ENCODE peak calls at places on chromosomes 4 and X, in ten cellular contexts. V is tibial nerve; Y is HL-60; Q is fibroblast of mammary gland; X is AG09309; N is CD8-positive, alpha-beta T cell; U is lung; J is brain microvascular endothelial cell; A is BJ; K is fibroblast of lung. M is an unnamed sample.

GRCh38 chr4:138845051-138845450 is 170.5 kb upstream of the NOCT start:
- DNase-seq in V (no peak), J (no peak), X (no peak), Y (no peak), N (no peak), K (no peak), U (no peak), Q (no peak), A (no peak), M (no peak)

GRCh38 chr4:99754756-99755155 is 61.9 kb upstream of the DAPP1 start:
- DNase-seq in U (no peak), N (no peak), X (no peak), A (no peak), V (no peak), K (peak), Y (peak), Q (peak), J (no peak), M (no peak)

GRCh38 chrX:9940397-9940796 is 26.8 kb upstream of the CLDN34 start:
- DNase-seq in Q (peak), A (peak), N (no peak), J (peak), Y (no peak), V (no peak), K (peak), U (no peak), X (no peak), M (peak)

GRCh38 chr4:48038666-48039065 is 22.1 kb downstream of the NIPAL1 start:
- DNase-seq in Q (no peak), X (no peak), Y (no peak), K (no peak), J (no peak), N (no peak), V (no peak), U (no peak), A (no peak), M (no peak)

GRCh38 chrX:97898798-97899197 is 1015.1 kb downstream of the RPA4 start:
- DNase-seq in A (peak), K (peak), J (no peak), N (no peak), Q (peak), U (no peak), X (peak), V (no peak), Y (no peak), M (peak)

GRCh38 chr4:17562157-17562556 is 14.8 kb upstream of the LAP3 start:
- DNase-seq in U (no peak), Y (no peak), K (no peak), Q (no peak), A (no peak), V (no peak), N (no peak), X (no peak), J (no peak), M (no peak)

GRCh38 chrX:100928660-100929613 is at the start of gene XKRX:
- DNase-seq in J (no peak), V (peak), Q (peak), U (peak), Y (no peak), X (no peak), A (no peak), N (peak), K (peak), M (peak)

GRCh38 chr4:142222127-142222526 is 585.7 kb downstream of the IL15 start:
- DNase-seq in V (no peak), J (no peak), K (peak), X (no peak), Y (no peak), Q (no peak), N (no peak), A (no peak), U (no peak), M (no peak)

GRCh38 chr4:1380368-1381151 is 25.7 kb downstream of the NKX1-1 start:
- DNase-seq in U (no peak), J (no peak), X (no peak), N (no peak), Q (no peak), K (no peak), A (no peak), Y (no peak), V (no peak), M (no peak)

GRCh38 chrX:82961129-82961528 is 547.0 kb upstream of the POU3F4 start:
- DNase-seq in K (no peak), U (no peak), X (no peak), A (no peak), J (no peak), N (no peak), Y (no peak), V (no peak), Q (no peak), M (no peak)

GRCh38 chrX:22689290-22689689 is 310.5 kb upstream of the DDX53 start:
- DNase-seq in K (peak), Y (no peak), U (no peak), N (no peak), A (no peak), J (peak), X (no peak), V (no peak), Q (peak), M (peak)

GRCh38 chrX:12657433-12657832 is 133.8 kb upstream of the PRPS2 start:
- DNase-seq in U (no peak), J (no peak), V (no peak), A (no peak), N (no peak), K (no peak), Y (no peak), Q (no peak), X (no peak), M (no peak)

GRCh38 chrX:54708404-54708803 is 89.7 kb downstream of the ITIH6 start:
- DNase-seq in U (no peak), Y (no peak), X (no peak), A (no peak), V (no peak), N (no peak), Q (no peak), J (no peak), K (no peak), M (no peak)

GRCh38 chr4:157701695-157701994 is 471.2 kb downstream of the GASK1B start:
- DNase-seq in K (peak), U (no peak), X (no peak), J (no peak), Q (no peak), A (no peak), V (no peak), Y (no peak), N (no peak), M (no peak)

GRCh38 chr4:184851200-184851541 is 25.4 kb upstream of the ACSL1 start:
- DNase-seq in J (no peak), N (no peak), Q (peak), K (no peak), X (no peak), U (no peak), A (no peak), V (no peak), Y (peak), M (no peak)

GRCh38 chrX:12975999-12976558 is 1.2 kb downstream of the TMSB4X start:
- DNase-seq in X (no peak), U (peak), Y (peak), Q (no peak), J (peak), K (peak), V (peak), N (no peak), A (no peak), M (peak)

GRCh38 chr4:55588160-55588559 is 3.9 kb downstream of the PDCL2 start:
- DNase-seq in Q (no peak), K (no peak), N (no peak), U (no peak), X (no peak), V (no peak), J (no peak), Y (no peak), A (no peak), M (no peak)
- H3K4me3 ChIP-seq in Q (no peak), K (no peak), N (no peak), U (no peak), X (no peak), V (no peak), J (no peak), Y (no peak), A (no peak), M (no peak)

DNA sequence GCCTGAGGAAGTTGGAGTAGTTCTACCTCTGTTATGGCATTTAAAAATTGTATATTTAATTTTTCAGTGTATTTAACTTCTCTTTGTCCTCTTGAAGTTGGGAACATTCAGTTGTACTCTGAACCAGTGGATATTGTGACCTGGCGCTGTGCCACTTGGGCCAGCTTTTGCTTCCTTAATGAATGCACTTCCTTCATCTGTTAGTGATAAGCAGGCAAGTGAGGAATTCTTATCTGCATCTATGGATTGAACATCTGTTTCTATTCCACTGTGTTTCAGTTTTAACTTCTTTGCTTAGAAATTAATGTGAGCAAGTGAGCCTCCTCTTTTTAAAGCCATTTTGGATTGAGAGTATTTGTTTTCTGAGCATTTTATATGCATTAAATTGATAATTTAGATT is 128.3 kb downstream of the UCHL1 start:
- DNase-seq in J (no peak), X (no peak), V (peak), Y (no peak), Q (no peak), U (peak), N (no peak), A (no peak), K (no peak), M (no peak)
- TF ChIP-seq CTCF in J (no peak), X (no peak), V (no peak), Y (no peak), Q (no peak), U (no peak), N (no peak), A (no peak), K (no peak), M (no peak)

DNA sequence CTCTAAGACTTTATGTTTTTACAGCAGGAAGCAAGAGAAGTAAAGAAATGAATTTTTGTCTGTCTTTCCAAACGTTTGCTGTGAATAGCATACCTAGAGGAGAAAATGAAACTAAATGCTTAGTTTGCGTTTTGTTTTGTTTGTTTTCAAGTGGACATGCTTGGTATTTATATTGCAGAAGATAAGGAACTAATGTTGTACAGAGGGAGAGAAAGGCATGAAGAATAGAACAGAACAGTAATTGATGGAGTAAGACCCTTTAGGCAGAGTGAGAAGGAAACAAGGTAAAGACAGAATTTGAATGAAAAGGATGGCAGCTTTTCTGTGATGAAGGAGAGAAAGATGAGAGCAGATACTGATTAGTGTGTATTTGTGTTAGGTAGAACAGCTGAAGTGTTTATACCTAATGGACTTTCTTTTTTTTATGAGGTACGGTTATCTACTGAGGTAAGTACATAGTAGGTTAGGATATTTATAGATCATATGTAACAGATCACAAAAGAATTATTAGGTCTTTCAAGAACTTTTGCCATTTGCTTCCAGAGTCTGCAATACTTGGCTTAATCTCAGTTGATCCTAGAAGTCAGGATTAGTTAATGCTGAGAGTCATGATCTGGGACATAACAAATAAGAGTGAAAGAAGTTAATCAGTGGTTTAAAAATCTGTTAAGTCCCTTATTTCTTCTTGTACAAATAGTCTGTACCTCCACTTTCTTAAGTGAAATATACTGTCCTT is 36.9 kb downstream of the FABP2 start:
- DNase-seq in U (no peak), N (no peak), A (no peak), Y (no peak), J (no peak), K (peak), X (no peak), Q (peak), V (no peak), M (peak)
- H3K4me3 ChIP-seq in U (no peak), N (no peak), A (no peak), Y (no peak), J (peak), K (peak), X (no peak), Q (peak), V (no peak), M (peak)

DNA sequence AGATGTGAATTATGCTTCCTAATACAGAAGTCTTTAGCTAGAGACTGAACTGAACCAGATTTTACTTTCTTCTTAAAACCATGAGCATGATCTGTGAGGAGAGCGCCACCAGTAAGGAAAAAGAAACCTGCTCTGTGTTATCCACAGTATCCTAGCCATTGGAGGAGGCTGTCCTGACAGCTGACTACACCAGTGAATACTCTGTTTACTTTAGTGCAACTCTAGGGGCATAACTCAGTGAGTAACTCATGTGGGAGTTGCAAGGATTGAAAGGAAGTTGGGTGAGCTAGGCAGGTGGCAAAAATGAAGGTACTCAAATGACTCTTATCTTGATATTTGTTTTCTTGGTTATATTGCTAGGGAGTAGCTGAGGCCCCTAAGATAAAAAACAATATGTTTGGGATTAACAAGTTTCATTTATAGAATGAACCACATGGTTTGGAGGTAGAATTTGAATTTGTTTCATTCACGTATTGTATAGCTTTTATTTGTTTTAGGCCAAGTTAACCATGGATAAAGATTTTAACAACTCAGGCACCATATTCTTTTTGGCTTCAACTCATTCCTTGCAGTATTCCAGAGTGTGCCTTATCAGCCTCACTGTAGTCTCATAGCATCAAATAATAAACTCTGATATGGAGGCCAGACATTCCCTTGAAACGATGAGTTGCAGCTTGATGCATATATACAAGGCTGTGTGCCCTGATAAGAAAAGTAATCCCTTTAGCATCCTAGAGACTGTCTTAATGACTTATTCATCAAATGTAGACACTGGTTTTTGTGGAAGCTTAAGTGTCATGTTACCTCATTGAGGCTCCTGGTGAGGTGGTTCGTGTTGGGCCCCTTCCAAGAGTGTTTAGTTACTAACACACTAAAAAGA is 2.5 kb downstream of the BMP3 start:
- DNase-seq in A (no peak), J (no peak), N (no peak), Q (no peak), V (no peak), U (no peak), K (no peak), Y (no peak), X (no peak), M (no peak)
- TF ChIP-seq CTCF in A (no peak), J (no peak), N (no peak), Q (no peak), V (no peak), U (no peak), K (no peak), Y (no peak), X (no peak), M (no peak)

M was measured in astrocyte of the spinal cord.